ENCODE peak calls at places on chromosomes 12 and 14, in nine cellular contexts. S, V, H, C, A, Q, M, I and F are unnamed samples.

GRCh38 chr12:28563926-28564325 is 373.7 kb downstream of the CCDC91 start:
- DNase-seq in S (no peak), V (no peak), H (peak; percentile 70), C (no peak), A (no peak), Q (no peak), M (no peak), I (no peak), F (no peak)

GRCh38 chr12:107568718-107569117 is 116.9 kb upstream of the PWP1 start:
- DNase-seq in S (no peak), V (no peak), H (no peak), C (no peak), A (no peak), Q (no peak), M (no peak), I (no peak), F (no peak)

GRCh38 chr14:97878206-97878605 is 1081.0 kb downstream of the VRK1 start:
- DNase-seq in S (no peak), V (no peak), H (no peak), C (no peak), A (no peak), Q (no peak), M (no peak), I (no peak), F (no peak)

GRCh38 chr12:45726594-45727300 is 2.8 kb upstream of the ARID2 start:
- DNase-seq in S (peak; percentile 44), V (no peak), H (peak; percentile 53), C (peak; percentile 21), A (peak; percentile 55), Q (no peak), M (no peak), I (peak; percentile 59), F (peak; percentile 57)

GRCh38 chr12:30822385-30823139 is 67.8 kb upstream of the CAPRIN2 start:
- DNase-seq in S (peak; percentile 75), V (no peak), H (peak; percentile 75), C (no peak), A (peak; percentile 45), Q (no peak), M (no peak), I (peak; percentile 72), F (peak; percentile 6)

GRCh38 chr12:11839093-11839641 is 189.7 kb downstream of the ETV6 start:
- DNase-seq in S (no peak), V (no peak), H (peak; percentile 85), C (no peak), A (no peak), Q (no peak), M (no peak), I (no peak), F (no peak)

GRCh38 chr14:103121846-103122577 is 1.2 kb upstream of the TNFAIP2 start:
- DNase-seq in S (peak; percentile 54), V (no peak), H (peak; percentile 94), C (peak; percentile 48), A (no peak), Q (no peak), M (no peak), I (peak; percentile 69), F (peak; percentile 78)

GRCh38 chr14:94328196-94328595 is 5.1 kb upstream of the SERPINA6 start:
- DNase-seq in S (no peak), V (no peak), H (no peak), C (no peak), A (no peak), Q (no peak), M (no peak), I (no peak), F (no peak)

GRCh38 chr12:26319511-26319910 is 124.1 kb downstream of the SSPN start:
- DNase-seq in S (no peak), V (no peak), H (peak; percentile 85), C (no peak), A (no peak), Q (no peak), M (peak; percentile 76), I (no peak), F (no peak)